ENCODE peak calls at places on chromosomes 4 and X, in seven cellular contexts. Q is upper lobe of left lung, S is GM12878, K is K562, W is transverse colon, T is H1, C is HCT116. Y is an unnamed sample.

GRCh38 chrX:150772150-150772970 is 79.2 kb downstream of the MTMR1 start:
- DNase-seq in T (peak), Q (peak), S (no peak), K (peak), C (peak), W (peak), Y (peak)

GRCh38 chrX:31227250-31227649 is 155.4 kb upstream of the FTHL17 start:
- DNase-seq in S (no peak), C (no peak), Q (no peak), T (no peak), K (no peak), W (no peak), Y (no peak)

GRCh38 chr4:145333786-145334185 is 147.9 kb upstream of the SMAD1 start:
- DNase-seq in W (no peak), C (no peak), K (no peak), T (no peak), S (no peak), Q (no peak), Y (no peak)

GRCh38 chrX:47278684-47279083 is 45.9 kb downstream of the USP11 start:
- DNase-seq in Q (no peak), S (no peak), W (no peak), C (no peak), T (no peak), K (no peak), Y (no peak)

GRCh38 chr4:81040175-81040659 is 9.7 kb downstream of the BMP3 start:
- DNase-seq in T (no peak), W (no peak), Q (no peak), S (no peak), C (no peak), K (peak), Y (no peak)

GRCh38 chr4:147596976-147597375 is 20.2 kb upstream of the TMEM184C start:
- DNase-seq in K (no peak), Q (no peak), C (no peak), W (no peak), S (no peak), T (no peak), Y (no peak)

GRCh38 chrX:39163585-39163984 is 362.3 kb downstream of the MID1IP1 start:
- DNase-seq in C (no peak), K (no peak), W (no peak), Q (no peak), T (no peak), S (no peak), Y (no peak)

GRCh38 chr4:102736636-102737549 is 23.9 kb downstream of the MANBA start:
- DNase-seq in K (peak), S (no peak), T (no peak), Q (no peak), C (no peak), W (no peak), Y (no peak)

GRCh38 chr4:6032249-6033244 is 14.3 kb upstream of the C4orf50 start:
- DNase-seq in W (no peak), S (no peak), K (peak), C (no peak), T (no peak), Q (no peak), Y (no peak)

GRCh38 chr4:4461850-4462249 is 74.9 kb downstream of the NSG1 start:
- DNase-seq in Q (peak), T (no peak), S (no peak), C (no peak), W (peak), K (peak), Y (no peak)

GRCh38 chrX:103073442-103073841 is 9.5 kb upstream of the BEX1 start:
- DNase-seq in S (no peak), K (no peak), W (no peak), T (no peak), C (no peak), Q (no peak), Y (no peak)

GRCh38 chr4:100657187-100657586 is 139.4 kb upstream of the EMCN start:
- DNase-seq in T (no peak), K (no peak), C (no peak), W (no peak), Q (no peak), S (no peak), Y (no peak)

GRCh38 chr4:138494931-138495330 is 252.8 kb upstream of the SLC7A11 start:
- DNase-seq in K (peak), Q (no peak), C (peak), S (peak), T (peak), W (no peak), Y (no peak)

GRCh38 chr4:145609494-145610427 is 9.4 kb upstream of the MMAA start:
- DNase-seq in C (peak), Q (no peak), W (peak), K (peak), S (peak), T (no peak), Y (no peak)

GRCh38 chr4:10853196-10853595 is 168.6 kb upstream of the CLNK start:
- DNase-seq in C (no peak), Q (no peak), S (no peak), W (no peak), T (no peak), K (no peak), Y (no peak)

GRCh38 chrX:76148011-76148665 is 24.7 kb upstream of the PBDC1 start:
- DNase-seq in W (peak), S (peak), K (peak), C (no peak), Q (no peak), T (no peak), Y (no peak)

GRCh38 chrX:74449322-74449936 is 28.1 kb downstream of the SLC16A2 start:
- DNase-seq in S (no peak), W (no peak), T (no peak), C (peak), K (no peak), Q (no peak), Y (no peak)

GRCh38 chrX:130974323-130974722 is 71.3 kb upstream of the ENOX2 start:
- DNase-seq in K (peak), Q (no peak), W (no peak), T (no peak), S (no peak), C (no peak), Y (no peak)

GRCh38 chrX:16445166-16445752 is 204.7 kb upstream of the S100G start:
- DNase-seq in C (peak), Q (no peak), T (no peak), S (no peak), W (peak), K (peak), Y (no peak)

GRCh38 chrX:115264009-115264408 is 25.5 kb upstream of the LUZP4 start:
- DNase-seq in T (no peak), Q (no peak), K (no peak), W (no peak), S (no peak), C (no peak), Y (no peak)

GRCh38 chr4:123505457-123506310 is 109.1 kb downstream of the SPRY1 start:
- DNase-seq in W (peak), C (no peak), S (no peak), T (peak), K (peak), Q (peak), Y (peak)

GRCh38 chrX:125505207-125505606 is 185.5 kb downstream of the TEX13C start:
- DNase-seq in T (no peak), Q (no peak), W (no peak), C (no peak), K (no peak), S (no peak), Y (peak)

GRCh38 chrX:130120746-130121504 is 10.6 kb upstream of the ELF4 start:
- DNase-seq in K (peak), T (no peak), C (no peak), W (peak), S (no peak), Q (peak), Y (peak)

GRCh38 chrX:133670394-133670793 is 255.1 kb upstream of the GPC4 start:
- DNase-seq in W (no peak), Q (no peak), K (peak), T (no peak), C (peak), S (peak), Y (no peak)

GRCh38 chr4:100649478-100649877 is 131.7 kb upstream of the EMCN start:
- DNase-seq in T (no peak), W (no peak), C (no peak), K (no peak), S (no peak), Q (no peak), Y (no peak)

GRCh38 chr4:3201718-3202702 is 46.9 kb upstream of the MSANTD1 start:
- DNase-seq in Q (no peak), W (peak), S (peak), T (no peak), K (peak), C (no peak), Y (no peak)

GRCh38 chr4:24630937-24631336 is 46.6 kb upstream of the DHX15 start:
- DNase-seq in T (no peak), Q (no peak), K (no peak), S (no peak), C (no peak), W (no peak), Y (no peak)

GRCh38 chrX:71652405-71652804 is 14.9 kb upstream of the LOC101059915 start:
- DNase-seq in W (peak), K (peak), T (no peak), C (peak), Q (no peak), S (no peak), Y (no peak)

GRCh38 chr4:1563241-1563640 is 120.9 kb downstream of the FAM53A start:
- DNase-seq in C (no peak), Q (peak), T (no peak), S (no peak), K (no peak), W (no peak), Y (no peak)

GRCh38 chrX:41890026-41890423 is 33.3 kb downstream of the CASK start:
- DNase-seq in C (no peak), T (no peak), W (no peak), K (no peak), S (no peak), Q (no peak), Y (no peak)

GRCh38 chr4:70931359-70931758 is 29.2 kb downstream of the MOB1B start:
- DNase-seq in T (no peak), Q (no peak), C (no peak), W (no peak), K (no peak), S (no peak), Y (no peak)

GRCh38 chrX:23726196-23726595 is 16.9 kb downstream of the ACOT9 start:
- DNase-seq in S (no peak), T (no peak), K (no peak), Q (no peak), W (no peak), C (no peak), Y (no peak)

DNA sequence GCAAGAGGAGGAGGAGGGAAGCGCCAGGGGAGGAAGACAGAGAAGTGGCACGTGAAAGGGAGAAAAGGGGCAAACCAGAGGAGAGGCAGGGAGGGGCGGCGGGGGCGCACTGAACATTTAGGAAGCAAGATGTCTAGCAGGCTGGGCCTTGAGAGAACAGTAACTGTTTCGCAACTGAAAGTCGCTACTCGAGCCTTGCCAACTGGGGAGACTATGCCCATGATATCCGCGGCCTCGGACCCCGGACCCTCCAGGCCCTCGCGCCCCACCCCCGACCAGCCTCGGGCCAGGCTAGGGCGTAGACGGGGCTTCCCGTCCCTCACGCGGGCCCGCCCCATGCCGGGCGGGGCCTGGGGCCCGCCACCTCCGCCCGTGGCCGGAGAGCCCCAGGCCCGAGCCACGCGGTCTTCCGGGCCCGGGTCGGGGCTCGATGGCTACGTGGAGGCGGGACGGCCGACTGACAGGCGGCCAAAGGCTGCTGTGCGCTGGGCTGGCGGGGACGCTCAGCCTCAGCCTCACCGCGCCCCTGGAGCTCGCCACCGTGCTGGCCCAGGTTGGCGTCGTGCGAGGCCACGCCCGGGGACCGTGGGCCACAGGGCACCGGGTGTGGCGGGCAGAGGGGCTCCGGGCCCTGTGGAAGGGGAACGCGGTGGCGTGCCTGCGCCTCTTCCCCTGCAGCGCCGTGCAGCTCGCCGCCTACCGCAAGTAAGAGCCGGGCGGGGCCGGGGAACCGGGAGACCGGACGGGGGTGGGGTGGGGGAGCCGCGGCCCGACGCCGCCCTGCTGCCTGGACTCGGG is at the start of gene SLC25A43:
- DNase-seq in T (no peak), K (peak), S (no peak), C (no peak), Q (peak), W (peak), Y (peak)
- TF ChIP-seq POLR2AphosphoS5 in T (no peak), K (no peak), S (no peak), C (peak), Q (no peak), W (peak), Y (peak)

GRCh38 chrX:45801554-45801953 is 600.9 kb upstream of the DIPK2B start:
- DNase-seq in K (peak), W (no peak), C (no peak), S (no peak), T (no peak), Q (no peak), Y (no peak)
- H3K27ac ChIP-seq in K (no peak), W (no peak), C (peak), S (no peak), T (no peak), Q (no peak), Y (no peak)

DNA sequence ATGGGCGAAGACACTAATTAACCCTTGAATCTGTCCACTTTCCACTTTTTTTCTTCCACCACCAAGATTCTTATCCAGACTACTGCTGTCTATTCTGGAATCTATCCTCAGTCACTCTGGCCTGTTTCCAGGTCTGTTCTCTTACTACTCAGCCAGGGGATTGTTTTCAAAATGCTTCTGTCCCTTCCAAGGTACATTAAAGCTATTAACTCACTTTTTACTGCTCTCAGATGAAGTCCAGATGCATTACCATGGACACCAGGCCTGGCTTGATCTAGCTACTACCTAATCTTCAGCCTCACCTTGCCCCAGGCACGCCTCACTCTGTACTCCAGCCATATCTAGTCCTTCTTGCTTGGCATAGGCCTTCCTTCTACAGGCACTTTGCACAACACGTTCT is 66.4 kb downstream of the GALNT7 start:
- DNase-seq in T (no peak), Q (no peak), K (no peak), C (no peak), W (no peak), S (no peak), Y (no peak)
- TF ChIP-seq POLR2AphosphoS5 in T (no peak), Q (no peak), K (no peak), C (no peak), W (no peak), S (no peak), Y (no peak)

DNA sequence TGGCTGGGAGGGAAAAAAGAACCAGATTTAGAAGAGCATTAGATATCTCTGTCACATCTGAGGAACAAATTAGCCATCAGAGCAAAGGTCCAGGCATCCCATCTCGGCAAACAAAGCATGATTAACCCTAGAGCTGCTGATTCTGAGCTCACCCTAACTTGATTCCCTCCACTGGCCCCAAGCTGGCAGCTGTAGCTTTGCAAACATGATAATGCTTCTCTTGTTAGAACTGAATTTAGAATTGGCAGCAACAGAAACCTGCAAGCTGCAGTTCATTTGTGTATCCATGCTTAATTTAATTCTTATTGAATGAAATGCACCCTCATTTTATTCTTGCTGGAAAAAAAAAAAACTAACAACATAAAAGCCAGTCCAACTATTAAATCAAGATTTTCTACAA is 289.2 kb downstream of the IL1RAPL1 start:
- DNase-seq in C (no peak), W (no peak), Q (no peak), K (no peak), S (no peak), T (no peak), Y (no peak)
- H3K27ac ChIP-seq in C (no peak), W (no peak), Q (no peak), K (no peak), S (no peak), T (no peak), Y (no peak)

GRCh38 chrX:53084043-53084570 is 1.9 kb downstream of the TSPYL2 start:
- DNase-seq in W (no peak), K (no peak), C (no peak), T (no peak), S (no peak), Q (no peak), Y (no peak)
- TF ChIP-seq POLR2AphosphoS5 in W (no peak), K (no peak), C (no peak), T (peak), S (peak), Q (no peak), Y (no peak)

Y was measured in spleen.